ENCODE peak calls at places on chromosomes 1 and 21, in ten cellular contexts. B, P, U, Q, J, W, V, R, G and N are unnamed samples.
A peak's percentile ranks its signal among the peaks of the same experiment; 100 is the strongest.

GRCh38 chr1:63429281-63429680 is 61.9 kb downstream of the ALG6 start:
- DNase-seq in W (no peak), R (no peak), Q (no peak), P (no peak), U (no peak), V (no peak), B (no peak), J (no peak), G (no peak), N (no peak)

GRCh38 chr1:108829498-108829916 is 27.4 kb downstream of the AKNAD1 start:
- DNase-seq in Q (no peak), P (no peak), J (no peak), G (no peak), U (peak; percentile 71), R (peak; percentile 46), W (no peak), V (peak; percentile 49), B (peak; percentile 35), N (peak; percentile 49)

GRCh38 chr1:93042134-93042821 is 36.8 kb upstream of the MTF2 start:
- DNase-seq in V (no peak), W (peak; percentile 66), U (no peak), J (peak; percentile 77), P (no peak), G (no peak), Q (peak; percentile 80), B (no peak), R (no peak), N (no peak)

GRCh38 chr1:116878804-116879477 is 30.8 kb upstream of the PTGFRN start:
- DNase-seq in U (peak; percentile 22), V (peak; percentile 25), B (peak; percentile 34), R (peak; percentile 92), P (peak; percentile 84), J (no peak), Q (no peak), W (no peak), G (peak; percentile 65), N (peak; percentile 31)

GRCh38 chr1:99527078-99527477 is 118.8 kb upstream of the PALMD start:
- DNase-seq in U (peak; percentile 49), W (no peak), R (no peak), J (no peak), P (no peak), Q (no peak), B (no peak), V (peak; percentile 51), G (no peak), N (no peak)

GRCh38 chr1:88079036-88079435 is 605.0 kb upstream of the PKN2 start:
- DNase-seq in W (no peak), J (no peak), B (no peak), R (no peak), P (peak; percentile 61), Q (no peak), U (peak; percentile 16), V (peak; percentile 31), G (no peak), N (no peak)

GRCh38 chr21:46056450-46056903 is 41.4 kb upstream of the COL6A2 start:
- DNase-seq in B (peak; percentile 72), G (peak; percentile 95), P (no peak), J (no peak), Q (no peak), R (no peak), U (peak; percentile 98), V (no peak), W (no peak), N (peak; percentile 93)

GRCh38 chr1:9233942-9234222 is 692 bp upstream of the H6PD start:
- DNase-seq in Q (no peak), W (no peak), P (no peak), B (no peak), G (no peak), U (no peak), V (no peak), R (no peak), J (no peak), N (no peak)

GRCh38 chr1:84758968-84759491 is 68.8 kb upstream of the SSX2IP start:
- DNase-seq in G (peak; percentile 44), R (no peak), J (no peak), W (no peak), V (no peak), Q (no peak), U (peak; percentile 26), B (peak; percentile 55), P (no peak), N (no peak)
- H3K4me3 ChIP-seq in G (peak overlapping the region; percentile 33), R (no peak overlapping the region), J (no peak overlapping the region), W (peak overlapping the region; percentile 18), V (no peak overlapping the region), Q (no peak overlapping the region), U (peak overlapping the region; percentile 27), B (peak overlapping the region; percentile 29), P (no peak overlapping the region), N (no peak overlapping the region)

DNA sequence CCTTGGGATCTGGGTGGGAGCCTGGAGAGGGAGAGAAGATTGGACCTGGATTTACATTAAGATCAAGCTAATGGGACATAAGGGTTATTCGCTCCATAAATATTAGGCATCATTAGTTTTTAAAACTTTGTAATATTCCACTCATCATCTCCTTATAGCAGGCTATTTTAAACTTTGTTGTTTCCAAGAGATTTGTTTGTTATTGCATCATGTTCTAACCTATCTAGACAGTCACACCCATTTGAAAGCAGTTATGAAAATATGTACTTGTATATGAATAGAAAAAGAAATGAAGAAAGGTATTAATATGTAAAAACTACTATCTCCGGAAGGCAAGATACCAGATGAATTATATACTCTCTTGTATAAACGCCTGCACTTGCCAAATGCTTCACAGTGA is 468.3 kb downstream of the MATN1 start:
- DNase-seq in V (no peak), Q (no peak), U (no peak), G (no peak), B (no peak), P (no peak), R (no peak), W (no peak), J (no peak), N (no peak)
- H3K27me3 ChIP-seq in V (peaks cover 70% of the 10 kb centered on the region), Q (no peaks in the 10 kb centered on the region), U (no peaks in the 10 kb centered on the region), G (no peaks in the 10 kb centered on the region), B (no peaks in the 10 kb centered on the region), P (peaks cover 21% of the 10 kb centered on the region), R (peaks cover 6% of the 10 kb centered on the region), W (no peaks in the 10 kb centered on the region), J (no peaks in the 10 kb centered on the region), N (no peaks in the 10 kb centered on the region)

DNA sequence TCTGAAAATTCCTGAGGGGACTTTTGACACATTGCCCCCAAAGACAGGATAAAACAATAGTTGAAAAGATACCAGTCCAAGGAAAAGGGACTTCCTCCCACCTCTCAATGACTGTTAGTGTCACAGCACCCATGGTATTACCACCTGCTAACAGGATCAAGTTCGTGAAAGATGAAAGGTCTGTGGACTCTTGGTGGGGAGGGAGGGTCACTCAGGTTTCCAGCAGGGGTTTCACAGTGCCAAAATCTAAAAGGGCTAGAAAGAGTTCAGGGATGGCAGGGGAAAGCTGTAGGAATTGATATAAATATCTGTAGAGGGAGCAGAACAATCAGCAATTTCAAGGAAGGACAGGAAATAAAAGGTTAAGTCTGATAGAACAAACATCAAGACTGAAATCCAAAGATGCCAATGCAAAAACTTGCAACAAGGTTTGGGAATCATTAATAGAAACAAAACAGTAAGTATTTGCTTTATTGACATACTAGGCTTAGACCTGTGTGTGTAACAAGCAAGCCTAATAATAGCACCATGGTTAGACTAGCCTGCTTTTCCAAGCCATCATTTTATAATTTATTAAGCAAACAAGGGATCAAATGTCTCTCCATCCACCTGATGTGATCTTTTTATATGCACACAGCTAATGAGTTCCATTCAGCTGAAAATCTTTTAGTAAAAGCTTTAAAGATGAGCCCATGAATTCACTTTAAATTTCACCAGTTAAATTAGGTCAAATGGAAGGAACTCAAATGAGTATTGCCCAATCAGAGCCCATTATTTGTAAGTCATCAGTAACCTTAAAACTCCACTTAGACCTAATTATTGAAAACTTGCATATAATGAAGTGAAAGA is 3.7 kb downstream of the MCL1 start:
- DNase-seq in B (no peak), U (peak; percentile 61), R (no peak), W (no peak), V (no peak), P (no peak), G (no peak), Q (no peak), J (no peak), N (no peak)
- H3K36me3 ChIP-seq in B (peaks cover 74% of the 10 kb centered on the region), U (peaks cover 26% of the 10 kb centered on the region), R (peaks cover 46% of the 10 kb centered on the region), W (peaks cover 63% of the 10 kb centered on the region), V (peaks cover 68% of the 10 kb centered on the region), P (peaks cover 70% of the 10 kb centered on the region), G (no peaks in the 10 kb centered on the region), Q (peaks cover 58% of the 10 kb centered on the region), J (peaks cover 58% of the 10 kb centered on the region), N (peaks cover 85% of the 10 kb centered on the region)

DNA sequence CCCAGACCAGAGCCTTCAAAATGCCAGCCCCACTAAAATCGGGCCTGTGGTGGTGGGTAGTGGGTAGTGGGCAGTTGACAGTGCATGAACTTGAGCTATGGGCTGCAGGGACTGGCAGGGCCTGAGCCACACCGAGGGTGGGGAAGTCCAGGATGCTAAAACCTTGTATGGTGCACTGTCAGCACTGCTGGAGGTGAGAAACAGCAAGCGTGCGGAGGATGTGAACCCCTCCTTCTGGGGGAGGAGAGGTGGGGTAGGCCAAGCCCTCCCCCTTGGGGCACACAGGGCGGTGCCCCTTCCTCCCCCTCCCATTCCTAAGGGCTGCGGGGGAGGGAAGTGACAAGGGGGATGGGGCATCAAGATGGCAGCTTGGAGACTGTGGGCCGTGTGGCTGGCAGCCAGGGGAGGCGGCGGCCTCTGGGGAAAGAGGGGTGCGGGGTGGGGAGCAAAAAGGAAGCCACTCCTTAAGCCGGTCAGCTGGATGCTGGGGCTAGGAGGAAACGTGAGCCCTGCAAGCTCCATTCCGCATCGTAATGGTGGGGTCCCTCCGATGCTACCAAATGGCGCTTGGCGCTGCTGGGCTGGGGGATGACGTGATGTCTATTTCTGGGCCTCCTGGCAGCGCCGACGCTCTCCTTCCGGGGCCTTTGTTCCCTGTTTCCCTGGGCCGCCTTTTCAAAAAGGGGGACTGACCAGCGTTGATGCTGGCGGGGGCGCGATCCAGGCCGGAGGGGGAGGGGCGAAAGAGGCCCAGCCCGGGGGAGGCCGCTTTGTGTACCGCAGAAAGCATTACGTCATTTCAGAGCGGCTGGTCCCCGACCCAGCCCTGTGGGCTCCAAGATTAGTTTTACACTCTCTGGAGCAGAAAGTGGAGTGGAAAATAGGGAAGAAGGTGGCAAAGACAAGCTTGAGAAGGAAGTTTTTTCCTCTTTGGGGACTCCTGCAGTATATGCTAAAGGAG is 794 bp downstream of the SYT11 start:
- DNase-seq in U (peak; percentile 89), Q (peak; percentile 55), V (no peak), B (peak; percentile 73), J (peak; percentile 75), W (no peak), P (peak; percentile 62), R (no peak), G (peak; percentile 90), N (peak; percentile 94)
- H3K4me3 ChIP-seq in U (peak overlapping the region; percentile 70), Q (peak overlapping the region; percentile 68), V (no peak overlapping the region), B (peak overlapping the region; percentile 57), J (peak overlapping the region; percentile 27), W (peak overlapping the region; percentile 62), P (peak overlapping the region; percentile 38), R (no peak overlapping the region), G (peak overlapping the region; percentile 38), N (peak overlapping the region; percentile 52)

DNA sequence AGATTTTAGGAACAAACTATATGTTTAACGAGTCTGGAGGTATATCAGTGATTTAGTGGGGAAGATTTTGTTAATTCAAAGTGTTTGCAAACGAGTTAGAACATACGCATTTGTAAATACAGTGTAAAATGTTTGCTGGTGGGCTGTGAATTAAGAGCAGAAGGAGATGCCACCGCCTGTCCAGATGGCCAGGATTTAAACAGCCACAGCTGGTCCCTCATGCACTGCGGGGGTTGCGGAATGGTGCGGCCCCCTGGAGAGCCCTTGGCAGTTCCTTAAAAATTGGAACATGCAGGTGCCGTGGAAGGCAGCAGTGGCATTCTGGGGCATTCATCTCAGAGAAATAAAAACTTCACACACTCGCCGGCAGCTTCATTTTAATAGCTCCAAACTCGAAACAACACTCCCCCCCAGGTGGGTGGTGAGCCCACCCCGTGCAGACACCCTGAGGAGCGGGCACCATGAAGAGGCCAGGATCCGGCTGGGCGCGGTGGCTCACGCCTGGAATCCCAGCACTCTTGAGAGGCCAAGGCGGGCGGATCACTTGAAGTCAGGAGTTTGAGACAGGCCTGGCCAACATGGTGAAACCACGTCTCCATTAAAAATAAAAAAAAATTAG is 3.5 kb upstream of the C1orf159 start:
- DNase-seq in R (no peak), P (no peak), U (no peak), V (no peak), B (no peak), G (no peak), Q (no peak), J (no peak), W (no peak), N (no peak)
- H3K27me3 ChIP-seq in R (peaks cover 2% of the 10 kb centered on the region), P (peaks cover 5% of the 10 kb centered on the region), U (no peaks in the 10 kb centered on the region), V (no peaks in the 10 kb centered on the region), B (no peaks in the 10 kb centered on the region), G (no peaks in the 10 kb centered on the region), Q (no peaks in the 10 kb centered on the region), J (peaks cover 6% of the 10 kb centered on the region), W (no peaks in the 10 kb centered on the region), N (peaks cover 5% of the 10 kb centered on the region)